ENCODE peak calls at places on chromosomes 1 and 21, in six cellular contexts. One of them, this sample, is unnamed.

GRCh38 chr1:154419620-154420020 is 14.5 kb downstream of the IL6R start:
- DNase-seq in H9: no peak
- DNase-seq in mesendoderm: no peak
- DNase-seq in neuronal stem cell: no peak
- DNase-seq in H1: no peak
- DNase-seq in IMR-90: peak; percentile 95
- DNase-seq in this sample: peak; percentile 88

GRCh38 chr1:2974701-2975301 is 46.5 kb upstream of the ACTRT2 start:
- DNase-seq in IMR-90: no peak
- DNase-seq in H1: no peak
- DNase-seq in H9: no peak
- DNase-seq in neuronal stem cell: no peak
- DNase-seq in mesendoderm: no peak
- DNase-seq in this sample: no peak

GRCh38 chr1:85339089-85339488 is 62.7 kb upstream of the BCL10 start:
- DNase-seq in neuronal stem cell: no peak
- DNase-seq in mesendoderm: peak; percentile 66
- DNase-seq in H1: no peak
- DNase-seq in H9: no peak
- DNase-seq in IMR-90: peak; percentile 76
- DNase-seq in this sample: peak; percentile 32

GRCh38 chr1:201085902-201086735 is 26.1 kb downstream of the CACNA1S start:
- DNase-seq in H1: peak; percentile 25
- DNase-seq in H9: peak; percentile 77
- DNase-seq in neuronal stem cell: peak; percentile 29
- DNase-seq in IMR-90: peak; percentile 33
- DNase-seq in mesendoderm: peak; percentile 74
- DNase-seq in this sample: peak; percentile 57

GRCh38 chr1:182249201-182249676 is 142.4 kb downstream of the GLUL start:
- DNase-seq in H9: no peak
- DNase-seq in H1: no peak
- DNase-seq in neuronal stem cell: no peak
- DNase-seq in mesendoderm: peak; percentile 36
- DNase-seq in IMR-90: no peak
- DNase-seq in this sample: no peak

GRCh38 chr1:24027838-24028468 is 47.8 kb upstream of the SRSF10 start:
- DNase-seq in mesendoderm: no peak
- DNase-seq in IMR-90: peak; percentile 73
- DNase-seq in H9: no peak
- DNase-seq in neuronal stem cell: no peak
- DNase-seq in H1: no peak
- DNase-seq in this sample: peak; percentile 69

GRCh38 chr1:94806451-94806861 is 13.7 kb upstream of the SLC44A3 start:
- DNase-seq in mesendoderm: no peak
- DNase-seq in H1: no peak
- DNase-seq in IMR-90: peak; percentile 57
- DNase-seq in neuronal stem cell: no peak
- DNase-seq in H9: no peak
- DNase-seq in this sample: peak; percentile 63

GRCh38 chr21:42426424-42426823 is 22.7 kb downstream of the UBASH3A start:
- DNase-seq in mesendoderm: no peak
- DNase-seq in IMR-90: no peak
- DNase-seq in H9: no peak
- DNase-seq in H1: no peak
- DNase-seq in neuronal stem cell: no peak
- DNase-seq in this sample: no peak

GRCh38 chr1:53060580-53060979 is 1.4 kb upstream of the PODN start:
- DNase-seq in H1: no peak
- DNase-seq in neuronal stem cell: no peak
- DNase-seq in mesendoderm: no peak
- DNase-seq in IMR-90: peak; percentile 81
- DNase-seq in H9: no peak
- DNase-seq in this sample: no peak

GRCh38 chr1:1564278-1564677 is 10.4 kb downstream of the SSU72 start:
- DNase-seq in H1: no peak
- DNase-seq in mesendoderm: no peak
- DNase-seq in neuronal stem cell: no peak
- DNase-seq in H9: no peak
- DNase-seq in IMR-90: no peak
- DNase-seq in this sample: no peak

GRCh38 chr1:166302919-166303758 is 136.3 kb upstream of the FAM78B start:
- DNase-seq in H9: no peak
- DNase-seq in H1: no peak
- DNase-seq in neuronal stem cell: no peak
- DNase-seq in IMR-90: no peak
- DNase-seq in mesendoderm: no peak
- DNase-seq in this sample: no peak

GRCh38 chr1:206895320-206895719 is 1.9 kb upstream of the IL24 start:
- DNase-seq in H9: no peak
- DNase-seq in mesendoderm: peak; percentile 60
- DNase-seq in IMR-90: no peak
- DNase-seq in H1: no peak
- DNase-seq in neuronal stem cell: no peak
- DNase-seq in this sample: no peak

DNA sequence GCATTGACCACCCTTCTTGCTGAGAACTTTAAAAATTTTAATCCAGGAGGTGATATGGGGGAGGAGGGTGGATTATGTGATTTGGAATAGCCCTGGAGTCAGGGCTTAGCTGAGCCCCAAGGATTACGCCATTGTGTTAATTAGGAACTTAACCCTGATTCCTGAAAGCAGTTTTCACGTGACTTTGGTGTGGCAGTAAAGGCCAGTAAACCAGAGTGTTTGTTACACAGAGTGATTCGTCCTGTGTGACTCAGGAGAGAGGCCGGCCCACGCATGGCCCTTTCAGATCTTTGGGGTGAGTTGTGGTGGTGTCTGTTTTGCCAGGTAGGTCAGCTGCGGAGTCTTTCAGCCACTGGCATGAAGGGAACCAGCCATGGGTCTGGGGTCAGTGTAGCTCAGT is 107.6 kb downstream of the NOS1AP start:
- DNase-seq in mesendoderm: no peak
- DNase-seq in H1: no peak
- DNase-seq in H9: no peak
- DNase-seq in IMR-90: no peak
- DNase-seq in neuronal stem cell: no peak
- DNase-seq in this sample: peak; percentile 23
- H3K4me1 ChIP-seq in mesendoderm: peaks cover 9% of the 10 kb centered on the region
- H3K4me1 ChIP-seq in H1: peaks cover 25% of the 10 kb centered on the region
- H3K4me1 ChIP-seq in H9: peaks cover 19% of the 10 kb centered on the region
- H3K4me1 ChIP-seq in IMR-90: no peaks in the 10 kb centered on the region
- H3K4me1 ChIP-seq in neuronal stem cell: peaks cover 14% of the 10 kb centered on the region
- H3K4me1 ChIP-seq in this sample: peaks cover 4% of the 10 kb centered on the region

GRCh38 chr1:29447368-29447767 is 211.0 kb downstream of the PTPRU start:
- DNase-seq in H1: no peak
- DNase-seq in neuronal stem cell: no peak
- DNase-seq in H9: no peak
- DNase-seq in IMR-90: no peak
- DNase-seq in mesendoderm: no peak
- DNase-seq in this sample: no peak
- H2BK15ac ChIP-seq in H1: no peak overlapping the region
- H2BK15ac ChIP-seq in neuronal stem cell: no peak overlapping the region
- H2BK15ac ChIP-seq in H9: no peak overlapping the region
- H2BK15ac ChIP-seq in IMR-90: no peak overlapping the region
- H2BK15ac ChIP-seq in mesendoderm: no peak overlapping the region
- H2BK15ac ChIP-seq in this sample: no peak overlapping the region

GRCh38 chr1:186848509-186849130 is 19.9 kb downstream of the PLA2G4A start:
- DNase-seq in IMR-90: peak; percentile 21
- DNase-seq in H9: no peak
- DNase-seq in H1: no peak
- DNase-seq in neuronal stem cell: no peak
- DNase-seq in mesendoderm: no peak
- DNase-seq in this sample: peak; percentile 65

GRCh38 chr1:186843931-186844330 is 15.2 kb downstream of the PLA2G4A start:
- DNase-seq in H1: no peak
- DNase-seq in mesendoderm: no peak
- DNase-seq in neuronal stem cell: no peak
- DNase-seq in IMR-90: no peak
- DNase-seq in H9: no peak
- DNase-seq in this sample: no peak

GRCh38 chr1:186843261-186843660 is 14.5 kb downstream of the PLA2G4A start:
- DNase-seq in H9: no peak
- DNase-seq in H1: no peak
- DNase-seq in neuronal stem cell: no peak
- DNase-seq in IMR-90: no peak
- DNase-seq in mesendoderm: no peak
- DNase-seq in this sample: no peak

GRCh38 chr1:186842547-186842946 is 13.8 kb downstream of the PLA2G4A start:
- DNase-seq in IMR-90: no peak
- DNase-seq in H9: no peak
- DNase-seq in mesendoderm: no peak
- DNase-seq in H1: no peak
- DNase-seq in neuronal stem cell: no peak
- DNase-seq in this sample: no peak

DNA sequence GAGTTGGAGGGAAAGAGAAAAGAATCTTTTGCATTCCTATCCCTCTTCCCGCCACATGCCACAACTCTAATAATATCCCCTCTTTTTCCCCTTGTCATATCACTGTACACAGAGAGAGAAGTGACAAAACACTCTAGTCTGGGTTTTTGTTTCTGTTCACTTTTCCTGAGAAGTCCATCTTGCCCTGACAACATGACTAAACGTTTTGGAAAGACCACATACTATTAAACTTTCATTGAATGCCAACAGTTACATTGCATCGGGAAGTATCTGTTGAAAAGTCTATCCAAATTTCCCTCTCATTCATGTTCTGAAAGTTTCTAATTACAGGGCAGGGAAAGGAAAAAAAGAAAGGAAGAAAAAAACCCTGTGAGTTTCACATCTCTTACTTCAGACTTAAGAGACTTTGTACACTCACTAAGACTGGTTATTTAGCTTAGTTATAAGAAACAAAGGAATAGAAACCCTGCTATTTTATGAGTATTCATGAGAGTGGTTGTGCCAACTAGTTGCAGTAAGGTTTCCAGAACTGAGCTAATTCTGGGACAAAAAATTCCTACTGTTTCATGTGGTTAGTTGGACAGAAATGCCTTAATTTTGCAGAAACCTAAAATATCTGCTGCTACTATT is 16.9 kb downstream of the PLA2G4A start:
- DNase-seq in IMR-90: no peak
- DNase-seq in mesendoderm: no peak
- DNase-seq in H1: no peak
- DNase-seq in neuronal stem cell: no peak
- DNase-seq in H9: no peak
- DNase-seq in this sample: no peak
- H3K4me1 ChIP-seq in IMR-90: no peaks in the 10 kb centered on the region
- H3K4me1 ChIP-seq in mesendoderm: no peaks in the 10 kb centered on the region
- H3K4me1 ChIP-seq in H1: no peaks in the 10 kb centered on the region
- H3K4me1 ChIP-seq in neuronal stem cell: peaks cover 3% of the 10 kb centered on the region
- H3K4me1 ChIP-seq in H9: no peaks in the 10 kb centered on the region
- H3K4me1 ChIP-seq in this sample: no peaks in the 10 kb centered on the region

GRCh38 chr1:9476790-9477463 is 62.3 kb upstream of the SLC25A33 start:
- DNase-seq in H1: no peak
- DNase-seq in mesendoderm: peak; percentile 43
- DNase-seq in H9: no peak
- DNase-seq in neuronal stem cell: no peak
- DNase-seq in IMR-90: peak; percentile 40
- DNase-seq in this sample: peak; percentile 35
- H2BK15ac ChIP-seq in H1: no peak overlapping the region
- H2BK15ac ChIP-seq in mesendoderm: no peak overlapping the region
- H2BK15ac ChIP-seq in H9: no peak overlapping the region
- H2BK15ac ChIP-seq in neuronal stem cell: no peak overlapping the region
- H2BK15ac ChIP-seq in IMR-90: no peak overlapping the region
- H2BK15ac ChIP-seq in this sample: no peak overlapping the region

DNA sequence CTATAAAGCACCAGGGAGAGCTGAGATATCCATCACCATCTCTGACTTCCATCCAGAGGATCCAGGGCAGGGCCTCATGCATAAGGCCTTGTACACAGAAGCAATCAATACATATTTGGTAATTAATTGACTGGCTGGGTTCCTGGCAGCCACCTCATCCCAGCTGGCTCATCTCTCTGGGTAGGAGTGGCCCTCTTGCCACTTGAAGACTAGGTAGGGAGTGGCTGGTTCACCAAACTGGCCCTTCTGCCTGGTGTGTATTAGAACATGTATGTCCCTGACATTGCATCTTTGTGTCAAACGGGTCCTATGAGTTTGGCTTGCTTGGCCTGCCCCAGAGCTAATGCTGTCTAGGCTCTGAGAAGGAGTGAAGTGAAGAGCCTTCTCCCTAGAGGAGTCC is 11.8 kb downstream of the NUAK2 start:
- DNase-seq in IMR-90: no peak
- DNase-seq in neuronal stem cell: no peak
- DNase-seq in H1: no peak
- DNase-seq in H9: no peak
- DNase-seq in mesendoderm: no peak
- DNase-seq in this sample: no peak
- H3K4me1 ChIP-seq in IMR-90: peaks cover 13% of the 10 kb centered on the region
- H3K4me1 ChIP-seq in neuronal stem cell: peaks cover 41% of the 10 kb centered on the region
- H3K4me1 ChIP-seq in H1: peaks cover 19% of the 10 kb centered on the region
- H3K4me1 ChIP-seq in H9: no peaks in the 10 kb centered on the region
- H3K4me1 ChIP-seq in mesendoderm: peaks cover 11% of the 10 kb centered on the region
- H3K4me1 ChIP-seq in this sample: peaks cover 26% of the 10 kb centered on the region

DNA sequence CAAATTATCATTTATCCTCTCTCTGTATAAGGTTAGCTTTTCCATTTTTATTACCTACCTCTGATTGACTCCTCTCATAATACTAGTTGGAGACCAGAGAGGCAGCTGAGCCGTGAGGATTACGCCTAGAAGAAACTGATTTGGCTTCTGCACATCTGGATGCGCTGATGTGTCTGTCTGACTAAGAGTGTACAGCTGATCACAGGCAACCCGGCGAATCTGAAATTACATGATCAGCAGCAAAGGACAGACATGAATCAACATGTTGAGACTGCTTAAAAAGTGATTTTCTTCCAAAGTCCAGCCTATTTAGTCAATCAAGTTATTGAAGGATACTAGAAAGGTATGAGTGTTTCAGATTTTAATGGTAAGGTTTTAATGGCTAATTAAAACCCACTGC is 81.2 kb downstream of the PCSK9 start:
- DNase-seq in H1: no peak
- DNase-seq in mesendoderm: no peak
- DNase-seq in IMR-90: no peak
- DNase-seq in H9: no peak
- DNase-seq in neuronal stem cell: no peak
- DNase-seq in this sample: no peak
- H2BK15ac ChIP-seq in H1: no peak overlapping the region
- H2BK15ac ChIP-seq in mesendoderm: no peak overlapping the region
- H2BK15ac ChIP-seq in IMR-90: no peak overlapping the region
- H2BK15ac ChIP-seq in H9: no peak overlapping the region
- H2BK15ac ChIP-seq in neuronal stem cell: no peak overlapping the region
- H2BK15ac ChIP-seq in this sample: no peak overlapping the region

This sample was measured in mesenchymal stem cell.